ENCODE peak calls at places on chromosome 12, in seven cellular contexts. One of them, this sample, is unnamed.

GRCh38 chr12:114638790-114639435 is 45.1 kb downstream of the TBX3 start:
- DNase-seq in stimulated activated effector memory CD8-positive, alpha-beta T cell treated with anti-CD3 and anti-CD28 coated beads, Interleukin-12 subunit alpha, Interleukin-12 subunit beta, amount 100 ng/mL, for 72 hours: no peak
- DNase-seq in stimulated activated CD8-positive, alpha-beta memory T cell treated with anti-CD3 and anti-CD28 coated beads, Interleukin-7, amount 100 ng/mL, for 1 hour: no peak
- DNase-seq in central memory CD8-positive, alpha-beta T cell: no peak
- DNase-seq in HEK293T: no peak
- DNase-seq in iPS-NIHi11: peak
- DNase-seq in sciatic nerve: no peak
- DNase-seq in this sample: no peak

GRCh38 chr12:117100251-117100650 is 1.0 kb upstream of the TESC start:
- DNase-seq in stimulated activated effector memory CD8-positive, alpha-beta T cell treated with anti-CD3 and anti-CD28 coated beads, Interleukin-12 subunit alpha, Interleukin-12 subunit beta, amount 100 ng/mL, for 72 hours: no peak
- DNase-seq in stimulated activated CD8-positive, alpha-beta memory T cell treated with anti-CD3 and anti-CD28 coated beads, Interleukin-7, amount 100 ng/mL, for 1 hour: no peak
- DNase-seq in central memory CD8-positive, alpha-beta T cell: no peak
- DNase-seq in HEK293T: peak
- DNase-seq in iPS-NIHi11: peak
- DNase-seq in sciatic nerve: no peak
- DNase-seq in this sample: peak

GRCh38 chr12:4197922-4198763 is 75.4 kb upstream of the CCND2 start:
- DNase-seq in stimulated activated effector memory CD8-positive, alpha-beta T cell treated with anti-CD3 and anti-CD28 coated beads, Interleukin-12 subunit alpha, Interleukin-12 subunit beta, amount 100 ng/mL, for 72 hours: peak
- DNase-seq in stimulated activated CD8-positive, alpha-beta memory T cell treated with anti-CD3 and anti-CD28 coated beads, Interleukin-7, amount 100 ng/mL, for 1 hour: no peak
- DNase-seq in central memory CD8-positive, alpha-beta T cell: no peak
- DNase-seq in HEK293T: no peak
- DNase-seq in iPS-NIHi11: no peak
- DNase-seq in sciatic nerve: no peak
- DNase-seq in this sample: peak

GRCh38 chr12:110071504-110071903 is 23.2 kb upstream of the C12orf76 start:
- DNase-seq in stimulated activated effector memory CD8-positive, alpha-beta T cell treated with anti-CD3 and anti-CD28 coated beads, Interleukin-12 subunit alpha, Interleukin-12 subunit beta, amount 100 ng/mL, for 72 hours: no peak
- DNase-seq in stimulated activated CD8-positive, alpha-beta memory T cell treated with anti-CD3 and anti-CD28 coated beads, Interleukin-7, amount 100 ng/mL, for 1 hour: no peak
- DNase-seq in central memory CD8-positive, alpha-beta T cell: no peak
- DNase-seq in HEK293T: no peak
- DNase-seq in iPS-NIHi11: no peak
- DNase-seq in sciatic nerve: no peak
- DNase-seq in this sample: no peak

GRCh38 chr12:31002999-31003398 is 70.7 kb upstream of the DDX11 start:
- DNase-seq in stimulated activated effector memory CD8-positive, alpha-beta T cell treated with anti-CD3 and anti-CD28 coated beads, Interleukin-12 subunit alpha, Interleukin-12 subunit beta, amount 100 ng/mL, for 72 hours: no peak
- DNase-seq in stimulated activated CD8-positive, alpha-beta memory T cell treated with anti-CD3 and anti-CD28 coated beads, Interleukin-7, amount 100 ng/mL, for 1 hour: no peak
- DNase-seq in central memory CD8-positive, alpha-beta T cell: no peak
- DNase-seq in HEK293T: no peak
- DNase-seq in iPS-NIHi11: no peak
- DNase-seq in sciatic nerve: no peak
- DNase-seq in this sample: no peak

GRCh38 chr12:78087363-78087675 is 256.6 kb downstream of the NAV3 start:
- DNase-seq in stimulated activated effector memory CD8-positive, alpha-beta T cell treated with anti-CD3 and anti-CD28 coated beads, Interleukin-12 subunit alpha, Interleukin-12 subunit beta, amount 100 ng/mL, for 72 hours: no peak
- DNase-seq in stimulated activated CD8-positive, alpha-beta memory T cell treated with anti-CD3 and anti-CD28 coated beads, Interleukin-7, amount 100 ng/mL, for 1 hour: no peak
- DNase-seq in central memory CD8-positive, alpha-beta T cell: no peak
- DNase-seq in HEK293T: no peak
- DNase-seq in iPS-NIHi11: no peak
- DNase-seq in sciatic nerve: no peak
- DNase-seq in this sample: no peak

GRCh38 chr12:89494411-89495231 is 30.0 kb downstream of the GALNT4 start:
- DNase-seq in stimulated activated effector memory CD8-positive, alpha-beta T cell treated with anti-CD3 and anti-CD28 coated beads, Interleukin-12 subunit alpha, Interleukin-12 subunit beta, amount 100 ng/mL, for 72 hours: peak
- DNase-seq in stimulated activated CD8-positive, alpha-beta memory T cell treated with anti-CD3 and anti-CD28 coated beads, Interleukin-7, amount 100 ng/mL, for 1 hour: no peak
- DNase-seq in central memory CD8-positive, alpha-beta T cell: no peak
- DNase-seq in HEK293T: no peak
- DNase-seq in iPS-NIHi11: no peak
- DNase-seq in sciatic nerve: no peak
- DNase-seq in this sample: no peak

GRCh38 chr12:17810399-17810798 is 279.6 kb downstream of the RERGL start:
- DNase-seq in stimulated activated effector memory CD8-positive, alpha-beta T cell treated with anti-CD3 and anti-CD28 coated beads, Interleukin-12 subunit alpha, Interleukin-12 subunit beta, amount 100 ng/mL, for 72 hours: no peak
- DNase-seq in stimulated activated CD8-positive, alpha-beta memory T cell treated with anti-CD3 and anti-CD28 coated beads, Interleukin-7, amount 100 ng/mL, for 1 hour: no peak
- DNase-seq in central memory CD8-positive, alpha-beta T cell: no peak
- DNase-seq in HEK293T: no peak
- DNase-seq in iPS-NIHi11: no peak
- DNase-seq in sciatic nerve: no peak
- DNase-seq in this sample: no peak

GRCh38 chr12:14256139-14256538 is 109.3 kb upstream of the ATF7IP start:
- DNase-seq in stimulated activated effector memory CD8-positive, alpha-beta T cell treated with anti-CD3 and anti-CD28 coated beads, Interleukin-12 subunit alpha, Interleukin-12 subunit beta, amount 100 ng/mL, for 72 hours: peak
- DNase-seq in stimulated activated CD8-positive, alpha-beta memory T cell treated with anti-CD3 and anti-CD28 coated beads, Interleukin-7, amount 100 ng/mL, for 1 hour: no peak
- DNase-seq in central memory CD8-positive, alpha-beta T cell: no peak
- DNase-seq in HEK293T: no peak
- DNase-seq in iPS-NIHi11: no peak
- DNase-seq in sciatic nerve: no peak
- DNase-seq in this sample: no peak

GRCh38 chr12:18982226-18982949 is 147.1 kb upstream of the PLEKHA5 start:
- DNase-seq in stimulated activated effector memory CD8-positive, alpha-beta T cell treated with anti-CD3 and anti-CD28 coated beads, Interleukin-12 subunit alpha, Interleukin-12 subunit beta, amount 100 ng/mL, for 72 hours: no peak
- DNase-seq in stimulated activated CD8-positive, alpha-beta memory T cell treated with anti-CD3 and anti-CD28 coated beads, Interleukin-7, amount 100 ng/mL, for 1 hour: no peak
- DNase-seq in central memory CD8-positive, alpha-beta T cell: no peak
- DNase-seq in HEK293T: no peak
- DNase-seq in iPS-NIHi11: no peak
- DNase-seq in sciatic nerve: no peak
- DNase-seq in this sample: no peak

GRCh38 chr12:22262309-22262708 is 72.2 kb downstream of the ST8SIA1 start:
- DNase-seq in stimulated activated effector memory CD8-positive, alpha-beta T cell treated with anti-CD3 and anti-CD28 coated beads, Interleukin-12 subunit alpha, Interleukin-12 subunit beta, amount 100 ng/mL, for 72 hours: no peak
- DNase-seq in stimulated activated CD8-positive, alpha-beta memory T cell treated with anti-CD3 and anti-CD28 coated beads, Interleukin-7, amount 100 ng/mL, for 1 hour: no peak
- DNase-seq in central memory CD8-positive, alpha-beta T cell: no peak
- DNase-seq in HEK293T: no peak
- DNase-seq in iPS-NIHi11: peak
- DNase-seq in sciatic nerve: no peak
- DNase-seq in this sample: no peak

GRCh38 chr12:95763809-95764253 is 26.7 kb downstream of the NTN4 start:
- DNase-seq in stimulated activated effector memory CD8-positive, alpha-beta T cell treated with anti-CD3 and anti-CD28 coated beads, Interleukin-12 subunit alpha, Interleukin-12 subunit beta, amount 100 ng/mL, for 72 hours: no peak
- DNase-seq in stimulated activated CD8-positive, alpha-beta memory T cell treated with anti-CD3 and anti-CD28 coated beads, Interleukin-7, amount 100 ng/mL, for 1 hour: no peak
- DNase-seq in central memory CD8-positive, alpha-beta T cell: no peak
- DNase-seq in HEK293T: no peak
- DNase-seq in iPS-NIHi11: no peak
- DNase-seq in sciatic nerve: no peak
- DNase-seq in this sample: no peak

GRCh38 chr12:3041558-3042164 is 35.5 kb upstream of the TSPAN9 start:
- DNase-seq in stimulated activated effector memory CD8-positive, alpha-beta T cell treated with anti-CD3 and anti-CD28 coated beads, Interleukin-12 subunit alpha, Interleukin-12 subunit beta, amount 100 ng/mL, for 72 hours: peak
- DNase-seq in stimulated activated CD8-positive, alpha-beta memory T cell treated with anti-CD3 and anti-CD28 coated beads, Interleukin-7, amount 100 ng/mL, for 1 hour: no peak
- DNase-seq in central memory CD8-positive, alpha-beta T cell: no peak
- DNase-seq in HEK293T: peak
- DNase-seq in iPS-NIHi11: peak
- DNase-seq in sciatic nerve: peak
- DNase-seq in this sample: peak

GRCh38 chr12:54370218-54370730 is 6.0 kb upstream of the GPR84 start:
- DNase-seq in stimulated activated effector memory CD8-positive, alpha-beta T cell treated with anti-CD3 and anti-CD28 coated beads, Interleukin-12 subunit alpha, Interleukin-12 subunit beta, amount 100 ng/mL, for 72 hours: no peak
- DNase-seq in stimulated activated CD8-positive, alpha-beta memory T cell treated with anti-CD3 and anti-CD28 coated beads, Interleukin-7, amount 100 ng/mL, for 1 hour: no peak
- DNase-seq in central memory CD8-positive, alpha-beta T cell: no peak
- DNase-seq in HEK293T: peak
- DNase-seq in iPS-NIHi11: peak
- DNase-seq in sciatic nerve: peak
- DNase-seq in this sample: peak

GRCh38 chr12:48143898-48144297 is 13.4 kb downstream of the ASB8 start:
- DNase-seq in stimulated activated effector memory CD8-positive, alpha-beta T cell treated with anti-CD3 and anti-CD28 coated beads, Interleukin-12 subunit alpha, Interleukin-12 subunit beta, amount 100 ng/mL, for 72 hours: no peak
- DNase-seq in stimulated activated CD8-positive, alpha-beta memory T cell treated with anti-CD3 and anti-CD28 coated beads, Interleukin-7, amount 100 ng/mL, for 1 hour: no peak
- DNase-seq in central memory CD8-positive, alpha-beta T cell: no peak
- DNase-seq in HEK293T: no peak
- DNase-seq in iPS-NIHi11: peak
- DNase-seq in sciatic nerve: no peak
- DNase-seq in this sample: no peak

GRCh38 chr12:66409195-66409871 is 107.0 kb downstream of the HELB start:
- DNase-seq in stimulated activated effector memory CD8-positive, alpha-beta T cell treated with anti-CD3 and anti-CD28 coated beads, Interleukin-12 subunit alpha, Interleukin-12 subunit beta, amount 100 ng/mL, for 72 hours: peak
- DNase-seq in stimulated activated CD8-positive, alpha-beta memory T cell treated with anti-CD3 and anti-CD28 coated beads, Interleukin-7, amount 100 ng/mL, for 1 hour: no peak
- DNase-seq in central memory CD8-positive, alpha-beta T cell: peak
- DNase-seq in HEK293T: peak
- DNase-seq in iPS-NIHi11: no peak
- DNase-seq in sciatic nerve: no peak
- DNase-seq in this sample: peak

This sample was measured in nephron progenitor cell.